ENCODE peak calls at places on chromosomes 6 and 20, in four cellular contexts. L is EH, O is GM23248, D is amniotic stem cell. S is an unnamed sample.

GRCh38 chr6:31776961-31777666 is at the start of gene VWA7:
- DNase-seq in L (peak; percentile 67), D (no peak), O (peak; percentile 89), S (peak; percentile 95)

GRCh38 chr6:143410859-143411270 is 39.6 kb downstream of the ADAT2 start:
- DNase-seq in O (peak; percentile 67), L (peak; percentile 89), D (no peak), S (peak; percentile 98)

GRCh38 chr6:117456255-117456654 is 26.2 kb upstream of the DCBLD1 start:
- DNase-seq in O (no peak), D (no peak), L (no peak), S (no peak)

GRCh38 chr6:111972714-111973678 is 80.9 kb upstream of the CCN6 start:
- DNase-seq in O (peak; percentile 97), D (peak; percentile 83), L (peak; percentile 96), S (peak; percentile 90)

GRCh38 chr6:164569503-164569902 is 739.9 kb downstream of the C6orf118 start:
- DNase-seq in D (no peak), L (no peak), O (no peak), S (no peak)

GRCh38 chr6:108621117-108621516 is 60.4 kb downstream of the FOXO3 start:
- DNase-seq in L (peak; percentile 85), D (no peak), O (peak; percentile 97), S (peak; percentile 82)

GRCh38 chr6:127022297-127022696 is 96.2 kb upstream of the RSPO3 start:
- DNase-seq in L (peak; percentile 42), D (no peak), O (peak; percentile 23), S (peak; percentile 18)

GRCh38 chr6:85321926-85322325 is 128.0 kb upstream of the NT5E start:
- DNase-seq in L (no peak), D (no peak), O (no peak), S (no peak)

GRCh38 chr6:157792671-157793070 is 30.4 kb upstream of the SNX9 start:
- DNase-seq in O (no peak), D (no peak), L (no peak), S (no peak)

GRCh38 chr6:66128676-66129075 is 421.6 kb upstream of the EYS start:
- DNase-seq in D (no peak), L (no peak), O (no peak), S (no peak)

GRCh38 chr6:40378071-40378724 is 209.0 kb downstream of the LRFN2 start:
- DNase-seq in D (no peak), O (no peak), L (no peak), S (no peak)

GRCh38 chr6:123909989-123910388 is 106.3 kb downstream of the NKAIN2 start:
- DNase-seq in O (no peak), D (no peak), L (no peak), S (no peak)

GRCh38 chr6:26020983-26021349 is 58.4 kb downstream of the TRIM38 start:
- DNase-seq in L (peak; percentile 74), O (peak; percentile 81), D (peak; percentile 39), S (peak; percentile 84)

GRCh38 chr6:72850040-72850439 is 228.2 kb downstream of the KCNQ5 start:
- DNase-seq in L (no peak), O (no peak), D (no peak), S (no peak)

GRCh38 chr6:156719395-156719719 is 57.8 kb upstream of the ARID1B start:
- DNase-seq in D (no peak), O (no peak), L (no peak), S (no peak)

GRCh38 chr6:163720005-163720404 is 305.5 kb downstream of the QKI start:
- DNase-seq in L (no peak), D (no peak), O (no peak), S (no peak)

GRCh38 chr6:113375950-113376846 is 480.9 kb upstream of the MARCKS start:
- DNase-seq in O (peak; percentile 88), L (peak; percentile 93), D (peak; percentile 66), S (peak; percentile 84)

GRCh38 chr20:63128956-63129355 is 87.0 kb downstream of the YTHDF1 start:
- DNase-seq in O (no peak), L (no peak), D (no peak), S (no peak)

GRCh38 chr20:19497064-19497463 is 261.0 kb upstream of the RIN2 start:
- DNase-seq in D (no peak), L (peak; percentile 95), O (peak; percentile 87), S (peak; percentile 98)

GRCh38 chr6:111823831-111824607 is 49.2 kb downstream of the FYN start:
- DNase-seq in O (peak; percentile 77), L (peak; percentile 85), D (peak; percentile 48), S (peak; percentile 62)

GRCh38 chr20:14445310-14445709 is 107.9 kb upstream of the FLRT3 start:
- DNase-seq in O (peak; percentile 70), D (no peak), L (peak; percentile 70), S (peak; percentile 5)

GRCh38 chr6:112145080-112145573 is 57.7 kb downstream of the FAM229B start:
- DNase-seq in O (no peak), D (no peak), L (no peak), S (no peak)

GRCh38 chr20:24984963-24985640 is 7.4 kb downstream of the APMAP start:
- DNase-seq in L (no peak), D (no peak), O (no peak), S (no peak)

GRCh38 chr6:106530502-106530901 is 98.8 kb downstream of the RTN4IP1 start:
- DNase-seq in L (peak; percentile 74), O (peak; percentile 59), D (no peak), S (no peak)

GRCh38 chr20:3080939-3081388 is 3.6 kb downstream of the AVP start:
- DNase-seq in L (peak; percentile 53), D (no peak), O (peak; percentile 64), S (peak; percentile 94)

GRCh38 chr6:626236-626635 is 30.7 kb downstream of the HUS1B start:
- DNase-seq in D (no peak), L (peak; percentile 38), O (no peak), S (peak; percentile 44)

GRCh38 chr20:63968136-63968927 is 1.4 kb downstream of the ZNF512B start:
- DNase-seq in L (no peak), O (no peak), D (no peak), S (no peak)

GRCh38 chr6:4511626-4512010 is 264.6 kb upstream of the CDYL start:
- DNase-seq in D (no peak), L (no peak), O (no peak), S (no peak)

GRCh38 chr20:24245093-24245492 is 224.3 kb upstream of the SYNDIG1 start:
- DNase-seq in O (no peak), D (no peak), L (no peak), S (no peak)

GRCh38 chr6:31462964-31463940 is 34.7 kb upstream of the MICB start:
- DNase-seq in D (peak; percentile 53), O (peak; percentile 87), L (peak; percentile 62), S (peak; percentile 96)

GRCh38 chr20:2984956-2985661 is 58.3 kb upstream of the GNRH2 start:
- DNase-seq in O (peak; percentile 83), L (peak; percentile 72), D (no peak), S (peak; percentile 36)

GRCh38 chr6:15519681-15520080 is 143.1 kb downstream of the DTNBP1 start:
- DNase-seq in D (no peak), L (no peak), O (no peak), S (no peak)

GRCh38 chr20:1775117-1775516 is 117.5 kb upstream of the SIRPG start:
- DNase-seq in L (peak; percentile 55), D (no peak), O (peak; percentile 83), S (peak; percentile 71)

GRCh38 chr20:44053046-44053445 is 133.9 kb downstream of the JPH2 start:
- DNase-seq in L (no peak), D (no peak), O (no peak), S (no peak)